ENCODE peak calls at places on chromosome 1, in four cellular contexts. O is IMR-90, I is K562, A is GM12878. L is an unnamed sample.

GRCh38 chr1:99640672-99641071 is 5.2 kb upstream of the PALMD start:
- DNase-seq in O (no peak), I (no peak), A (no peak), L (no peak)

GRCh38 chr1:204294371-204294770 is 65.4 kb downstream of the PLEKHA6 start:
- DNase-seq in I (no peak), A (no peak), O (peak), L (no peak)

GRCh38 chr1:109171646-109172045 is 42.1 kb upstream of the SARS1 start:
- DNase-seq in A (no peak), O (no peak), I (no peak), L (no peak)

GRCh38 chr1:206899717-206900116 is 2.5 kb downstream of the IL24 start:
- DNase-seq in A (no peak), I (no peak), O (no peak), L (no peak)

GRCh38 chr1:230081751-230082150 is 14.7 kb downstream of the GALNT2 start:
- DNase-seq in A (no peak), O (no peak), I (no peak), L (peak)

GRCh38 chr1:45512641-45513054 is 9.0 kb downstream of the PRDX1 start:
- DNase-seq in O (peak), I (peak), A (no peak), L (peak)

GRCh38 chr1:54795100-54795665 is 5.9 kb downstream of the TTC22 start:
- DNase-seq in O (no peak), A (no peak), I (no peak), L (no peak)

GRCh38 chr1:235397733-235398132 is 30.5 kb downstream of the TBCE start:
- DNase-seq in A (no peak), O (peak), I (no peak), L (no peak)

GRCh38 chr1:67586596-67586995 is 98.4 kb upstream of the GADD45A start:
- DNase-seq in A (no peak), I (no peak), O (peak), L (no peak)

GRCh38 chr1:93616996-93617669 is 64.5 kb downstream of the BCAR3 start:
- DNase-seq in O (no peak), A (no peak), I (no peak), L (no peak)

GRCh38 chr1:193631306-193631705 is 444.9 kb upstream of the B3GALT2 start:
- DNase-seq in I (no peak), A (no peak), O (no peak), L (no peak)

GRCh38 chr1:116298746-116299145 is 74.3 kb upstream of the ATP1A1 start:
- DNase-seq in I (no peak), O (no peak), A (no peak), L (no peak)

GRCh38 chr1:109354940-109355339 is 42.8 kb downstream of the SORT1 start:
- DNase-seq in A (no peak), O (no peak), I (no peak), L (no peak)

GRCh38 chr1:169329383-169329782 is 38.2 kb downstream of the NME7 start:
- DNase-seq in O (no peak), A (no peak), I (no peak), L (no peak)

GRCh38 chr1:31944205-31945089 is 6.3 kb upstream of the PTP4A2 start:
- DNase-seq in A (peak), I (peak), O (peak), L (peak)

GRCh38 chr1:156464825-156465452 is 35.6 kb downstream of the MEF2D start:
- DNase-seq in O (peak), I (no peak), A (no peak), L (no peak)

GRCh38 chr1:82565146-82565545 is 764.4 kb downstream of the ADGRL2 start:
- DNase-seq in A (no peak), I (no peak), O (peak), L (peak)

GRCh38 chr1:153945131-153945794 is 1.3 kb downstream of the DENND4B start:
- DNase-seq in A (no peak), I (peak), O (peak), L (no peak)

GRCh38 chr1:242147096-242147976 is 148.4 kb upstream of the MAP1LC3C start:
- DNase-seq in I (no peak), A (no peak), O (no peak), L (no peak)
- TF ChIP-seq CHD1 in I (no peak), A (no peak), O (no peak), L (no peak)

DNA sequence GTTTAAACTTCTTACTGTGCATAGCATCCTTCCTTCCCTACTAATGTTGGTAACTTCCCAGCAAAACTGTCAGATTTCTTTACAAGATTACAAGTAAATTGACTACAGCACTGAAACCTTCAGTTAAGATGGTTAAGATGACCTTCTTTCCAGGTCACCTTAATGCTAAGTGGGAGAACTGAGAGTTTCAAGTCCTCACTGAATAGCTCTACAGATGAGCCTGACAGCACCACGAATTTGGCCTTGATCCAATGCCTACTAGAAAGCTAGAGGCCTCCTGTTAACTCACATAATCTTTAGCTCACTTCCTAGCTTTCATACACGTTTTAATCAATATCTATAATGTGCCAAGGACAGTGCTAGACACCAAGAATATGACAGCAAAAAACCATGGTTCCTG is 276.0 kb upstream of the PLD5 start:
- DNase-seq in O (no peak), A (no peak), I (no peak), L (no peak)
- H3K9ac ChIP-seq in O (no peak), A (no peak), I (no peak), L (no peak)

GRCh38 chr1:219792337-219793021 is 135.9 kb downstream of the SLC30A10 start:
- DNase-seq in I (no peak), O (peak), A (no peak), L (no peak)
- TF ChIP-seq CHD1 in I (no peak), O (no peak), A (no peak), L (no peak)

DNA sequence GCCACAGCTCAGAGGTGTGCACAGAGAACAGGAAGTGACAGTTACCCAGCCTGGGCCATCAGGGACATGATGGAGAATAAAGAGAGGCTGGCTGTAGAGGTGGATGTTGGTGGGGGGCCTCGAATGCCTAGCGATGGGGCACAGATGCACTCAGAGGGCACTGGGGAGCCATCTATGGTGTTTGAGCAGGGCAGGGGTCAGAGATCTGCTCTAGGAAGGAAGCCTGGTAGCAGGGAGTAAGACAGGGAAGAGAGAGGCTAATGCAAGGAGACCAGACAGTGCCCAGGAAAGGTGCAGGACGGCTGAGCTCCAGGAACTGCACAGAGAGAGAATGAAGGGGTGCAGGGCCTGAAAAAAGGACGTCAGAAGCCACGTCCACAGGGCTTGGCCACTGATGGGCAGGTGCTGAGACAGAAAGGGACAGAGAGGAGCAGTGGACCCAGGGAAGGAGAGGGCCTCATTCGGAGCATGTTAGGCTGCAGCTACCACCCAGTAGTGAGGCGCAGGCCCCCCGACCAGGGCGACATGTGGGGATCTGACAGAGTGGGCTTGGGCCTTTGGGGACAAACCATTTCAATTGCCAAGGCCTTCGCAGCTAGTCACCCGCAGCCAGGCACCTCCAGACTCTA is 1.1 kb upstream of the KCNAB2 start:
- DNase-seq in I (no peak), A (no peak), O (no peak), L (no peak)
- H3K9ac ChIP-seq in I (no peak), A (no peak), O (no peak), L (no peak)

GRCh38 chr1:7232936-7233540 is 447.8 kb downstream of the CAMTA1 start:
- DNase-seq in O (no peak), A (no peak), I (no peak), L (no peak)

GRCh38 chr1:7233646-7234470 is 448.6 kb downstream of the CAMTA1 start:
- DNase-seq in A (no peak), I (no peak), O (no peak), L (no peak)

GRCh38 chr1:7236844-7237515 is 451.7 kb downstream of the CAMTA1 start:
- DNase-seq in I (no peak), O (no peak), A (no peak), L (no peak)

GRCh38 chr1:7234471-7234755 is 449.2 kb downstream of the CAMTA1 start:
- DNase-seq in I (no peak), A (no peak), O (no peak), L (no peak)

DNA sequence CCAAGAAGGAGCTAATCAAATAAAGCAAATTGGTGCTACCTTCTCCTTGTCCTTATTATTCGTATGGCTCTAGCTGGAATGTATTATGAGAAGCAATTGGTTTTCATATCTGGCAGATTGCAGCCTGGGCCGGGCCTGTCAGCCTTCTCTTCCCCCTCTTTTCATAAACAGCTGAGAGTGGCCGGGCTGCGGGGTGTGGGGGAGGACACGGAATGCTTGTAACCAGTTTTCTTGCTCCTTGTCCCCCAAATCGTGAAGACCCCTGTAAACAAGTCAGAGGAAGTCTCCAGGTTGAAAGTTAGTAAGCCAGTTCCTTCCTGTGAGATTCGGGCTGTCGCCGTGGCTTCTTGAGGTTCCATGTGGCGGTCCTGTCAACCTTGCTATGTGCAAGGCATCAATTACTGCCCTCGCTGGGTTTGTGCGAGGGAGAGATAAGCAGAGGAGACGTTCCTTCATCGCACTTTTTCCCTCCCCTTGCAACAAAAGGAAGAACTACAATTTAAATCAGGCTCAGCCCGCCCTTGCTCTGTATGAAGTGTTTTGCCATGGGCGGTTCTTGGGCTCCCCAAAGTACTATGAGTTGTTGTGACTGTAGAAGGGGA is 450.7 kb downstream of the CAMTA1 start:
- DNase-seq in O (no peak), I (peak), A (no peak), L (peak)
- TF ChIP-seq CHD1 in O (no peak), I (no peak), A (no peak), L (no peak)